ENCODE peak calls at places on chromosomes 3 and 15, in five cellular contexts. One of them, this sample, is unnamed.

GRCh38 chr3:113714702-113715101 is 18.3 kb upstream of the USF3 start:
- DNase-seq in uterus: no peak
- DNase-seq in Peyer's patch: no peak
- DNase-seq in heart left ventricle: no peak
- DNase-seq in testis: no peak
- DNase-seq in this sample: no peak

GRCh38 chr15:45710657-45711056 is 75.8 kb downstream of the SQOR start:
- DNase-seq in uterus: no peak
- DNase-seq in Peyer's patch: no peak
- DNase-seq in heart left ventricle: no peak
- DNase-seq in testis: no peak
- DNase-seq in this sample: no peak

GRCh38 chr3:129983561-129983960 is 9.0 kb downstream of the TRH start:
- DNase-seq in uterus: no peak
- DNase-seq in Peyer's patch: no peak
- DNase-seq in heart left ventricle: no peak
- DNase-seq in testis: no peak
- DNase-seq in this sample: no peak

GRCh38 chr15:92807971-92808571 is 92.1 kb upstream of the CHD2 start:
- DNase-seq in uterus: peak; percentile 29
- DNase-seq in Peyer's patch: peak; percentile 21
- DNase-seq in heart left ventricle: no peak
- DNase-seq in testis: peak; percentile 53
- DNase-seq in this sample: peak; percentile 49

GRCh38 chr15:98755781-98756180 is 107.4 kb downstream of the IGF1R start:
- DNase-seq in uterus: no peak
- DNase-seq in Peyer's patch: no peak
- DNase-seq in heart left ventricle: no peak
- DNase-seq in testis: no peak
- DNase-seq in this sample: no peak

GRCh38 chr3:57791245-57791644 is 35.1 kb downstream of the SLMAP start:
- DNase-seq in uterus: no peak
- DNase-seq in Peyer's patch: no peak
- DNase-seq in heart left ventricle: no peak
- DNase-seq in testis: no peak
- DNase-seq in this sample: no peak

GRCh38 chr3:32002536-32003368 is 21.2 kb downstream of the ZNF860 start:
- DNase-seq in uterus: no peak
- DNase-seq in Peyer's patch: no peak
- DNase-seq in heart left ventricle: no peak
- DNase-seq in testis: no peak
- DNase-seq in this sample: no peak

GRCh38 chr3:129936757-129937156 is 37.8 kb upstream of the TRH start:
- DNase-seq in uterus: peak; percentile 59
- DNase-seq in Peyer's patch: peak; percentile 26
- DNase-seq in heart left ventricle: peak; percentile 33
- DNase-seq in testis: peak; percentile 93
- DNase-seq in this sample: peak; percentile 37

GRCh38 chr15:33068007-33068441 is 126.5 kb downstream of the FMN1 start:
- DNase-seq in uterus: no peak
- DNase-seq in Peyer's patch: peak; percentile 20
- DNase-seq in heart left ventricle: peak; percentile 42
- DNase-seq in testis: peak; percentile 57
- DNase-seq in this sample: no peak

GRCh38 chr15:63860161-63860954 is 26.6 kb upstream of the HERC1 start:
- DNase-seq in uterus: no peak
- DNase-seq in Peyer's patch: peak; percentile 71
- DNase-seq in heart left ventricle: peak; percentile 27
- DNase-seq in testis: no peak
- DNase-seq in this sample: no peak

GRCh38 chr3:58800940-58801339 is 134.4 kb upstream of the FAM3D start:
- DNase-seq in uterus: no peak
- DNase-seq in Peyer's patch: no peak
- DNase-seq in heart left ventricle: no peak
- DNase-seq in testis: no peak
- DNase-seq in this sample: no peak

GRCh38 chr3:13702226-13702820 is 153.4 kb downstream of the FBLN2 start:
- DNase-seq in uterus: no peak
- DNase-seq in Peyer's patch: no peak
- DNase-seq in heart left ventricle: no peak
- DNase-seq in testis: no peak
- DNase-seq in this sample: no peak

GRCh38 chr15:75723171-75723846 is 10.7 kb upstream of the CSPG4 start:
- DNase-seq in uterus: no peak
- DNase-seq in Peyer's patch: no peak
- DNase-seq in heart left ventricle: no peak
- DNase-seq in testis: no peak
- DNase-seq in this sample: no peak

GRCh38 chr3:16511561-16512434 is 1.7 kb downstream of the RFTN1 start:
- DNase-seq in uterus: peak; percentile 63
- DNase-seq in Peyer's patch: peak; percentile 87
- DNase-seq in heart left ventricle: peak; percentile 64
- DNase-seq in testis: peak; percentile 37
- DNase-seq in this sample: peak; percentile 23

GRCh38 chr3:183564046-183564445 is 8.5 kb upstream of the KLHL6 start:
- DNase-seq in uterus: no peak
- DNase-seq in Peyer's patch: no peak
- DNase-seq in heart left ventricle: no peak
- DNase-seq in testis: no peak
- DNase-seq in this sample: no peak

GRCh38 chr3:183555541-183556081 is at the start of gene KLHL6:
- DNase-seq in uterus: no peak
- DNase-seq in Peyer's patch: peak; percentile 88
- DNase-seq in heart left ventricle: peak; percentile 64
- DNase-seq in testis: peak; percentile 25
- DNase-seq in this sample: no peak

GRCh38 chr3:183563686-183563941 is 8.1 kb upstream of the KLHL6 start:
- DNase-seq in uterus: no peak
- DNase-seq in Peyer's patch: no peak
- DNase-seq in heart left ventricle: no peak
- DNase-seq in testis: no peak
- DNase-seq in this sample: no peak

GRCh38 chr3:183560607-183561006 is 5.1 kb upstream of the KLHL6 start:
- DNase-seq in uterus: no peak
- DNase-seq in Peyer's patch: peak; percentile 31
- DNase-seq in heart left ventricle: no peak
- DNase-seq in testis: no peak
- DNase-seq in this sample: no peak
- TF ChIP-seq POLR2A in uterus: no peak
- TF ChIP-seq POLR2A in Peyer's patch: no peak
- TF ChIP-seq POLR2A in heart left ventricle: no peak
- TF ChIP-seq POLR2A in testis: no peak
- TF ChIP-seq POLR2A in this sample: no peak

GRCh38 chr3:51688206-51688600 is 17.2 kb downstream of the TEX264 start:
- DNase-seq in uterus: no peak
- DNase-seq in Peyer's patch: no peak
- DNase-seq in heart left ventricle: no peak
- DNase-seq in testis: no peak
- DNase-seq in this sample: no peak
- H3K4me1 ChIP-seq in uterus: no peaks in the 10 kb centered on the region
- H3K4me1 ChIP-seq in Peyer's patch: no peaks in the 10 kb centered on the region
- H3K4me1 ChIP-seq in heart left ventricle: peaks cover 79% of the 10 kb centered on the region
- H3K4me1 ChIP-seq in testis: peaks cover 50% of the 10 kb centered on the region
- H3K4me1 ChIP-seq in this sample: no peaks in the 10 kb centered on the region

GRCh38 chr3:27729748-27730611 is 7.9 kb upstream of the EOMES start:
- DNase-seq in uterus: no peak
- DNase-seq in Peyer's patch: no peak
- DNase-seq in heart left ventricle: no peak
- DNase-seq in testis: no peak
- DNase-seq in this sample: no peak
- H3K4me3 ChIP-seq in uterus: no peak overlapping the region
- H3K4me3 ChIP-seq in Peyer's patch: no peak overlapping the region
- H3K4me3 ChIP-seq in heart left ventricle: peak overlapping the region; percentile 30
- H3K4me3 ChIP-seq in testis: no peak overlapping the region
- H3K4me3 ChIP-seq in this sample: no peak overlapping the region

DNA sequence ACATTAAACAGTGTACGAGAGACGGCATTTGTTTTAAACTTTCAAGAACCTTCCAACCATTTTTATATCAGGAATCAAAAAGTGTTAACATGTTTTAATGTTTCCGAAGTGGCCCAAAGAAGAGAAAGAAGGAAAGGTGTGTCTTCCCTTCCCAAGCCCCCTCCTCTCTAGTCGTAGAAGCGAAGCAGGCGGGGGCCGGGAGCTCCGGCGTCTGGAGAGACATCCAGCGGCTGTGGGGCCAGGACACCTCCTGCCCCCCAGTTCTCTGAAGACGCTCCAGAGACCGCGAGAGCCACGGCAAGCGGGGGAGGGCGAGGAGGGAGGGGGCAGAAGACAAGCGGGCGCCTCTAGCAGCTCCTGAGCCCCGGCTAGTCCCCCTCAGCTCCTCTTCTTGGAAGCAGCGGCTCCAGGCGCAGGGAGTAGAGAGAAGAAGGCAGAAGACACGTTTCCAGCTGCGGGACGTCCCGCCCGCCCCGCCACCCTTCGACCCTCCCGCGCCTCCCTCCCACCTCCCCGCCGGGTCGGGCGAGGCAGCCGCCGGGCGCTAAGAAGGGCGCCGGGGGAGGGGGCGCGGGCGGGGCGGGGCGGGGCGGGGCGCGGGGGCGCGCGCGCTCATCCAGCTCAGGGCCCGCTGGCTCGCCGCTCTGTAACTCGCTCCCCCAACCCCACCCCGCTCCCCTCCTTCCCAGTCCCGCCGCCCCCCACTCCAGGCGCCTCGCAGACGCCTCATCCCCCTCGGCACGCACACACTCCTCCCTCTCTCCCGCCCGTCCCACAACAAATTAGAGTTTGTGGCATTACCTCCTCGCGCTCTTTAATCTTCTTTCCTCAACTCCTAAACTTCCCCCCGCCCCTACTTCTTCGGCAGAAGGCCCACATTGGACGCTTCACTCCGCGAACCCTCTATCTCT is at the start of gene ZBTB20:
- DNase-seq in uterus: peak; percentile 77
- DNase-seq in Peyer's patch: peak; percentile 60
- DNase-seq in heart left ventricle: peak; percentile 60
- DNase-seq in testis: peak; percentile 84
- DNase-seq in this sample: peak; percentile 85
- TF ChIP-seq POLR2A in uterus: no peak
- TF ChIP-seq POLR2A in Peyer's patch: peak; percentile 14
- TF ChIP-seq POLR2A in heart left ventricle: no peak
- TF ChIP-seq POLR2A in testis: no peak
- TF ChIP-seq POLR2A in this sample: peak; percentile 34

GRCh38 chr3:177820683-177821316 is 623.5 kb upstream of the TBL1XR1 start:
- DNase-seq in uterus: no peak
- DNase-seq in Peyer's patch: no peak
- DNase-seq in heart left ventricle: no peak
- DNase-seq in testis: no peak
- DNase-seq in this sample: no peak
- H3K4me1 ChIP-seq in uterus: no peaks in the 10 kb centered on the region
- H3K4me1 ChIP-seq in Peyer's patch: no peaks in the 10 kb centered on the region
- H3K4me1 ChIP-seq in heart left ventricle: peaks cover 51% of the 10 kb centered on the region
- H3K4me1 ChIP-seq in testis: peaks cover 7% of the 10 kb centered on the region
- H3K4me1 ChIP-seq in this sample: peaks cover 7% of the 10 kb centered on the region

This sample was measured in ovary.